ENCODE peak calls at places on chromosome 19, in ten cellular contexts. One of them, this sample, is unnamed.

GRCh38 chr19:29673451-29674371 is 8.4 kb downstream of the PLEKHF1 start:
- DNase-seq in ovary: no peak
- DNase-seq in kidney epithelial cell: no peak
- DNase-seq in nucleus accumbens: no peak
- DNase-seq in stimulated activated naive CD4-positive, alpha-beta T cell: no peak
- DNase-seq in aorta: no peak
- DNase-seq in GDM1: no peak
- DNase-seq in GF-D8: no peak
- DNase-seq in stimulated activated CD8-positive, alpha-beta memory T cell treated with anti-CD3 and anti-CD28 coated beads, Interleukin-4, amount 100 ng/mL, for 4 hours: no peak
- DNase-seq in T follicular helper cell: no peak
- DNase-seq in this sample: no peak

GRCh38 chr19:6744381-6745288 is 5.2 kb downstream of the TRIP10 start:
- DNase-seq in ovary: peak; percentile 93
- DNase-seq in T follicular helper cell: no peak
- DNase-seq in kidney epithelial cell: no peak
- DNase-seq in stimulated activated CD8-positive, alpha-beta memory T cell treated with anti-CD3 and anti-CD28 coated beads, Interleukin-4, amount 100 ng/mL, for 4 hours: no peak
- DNase-seq in aorta: peak; percentile 96
- DNase-seq in nucleus accumbens: no peak
- DNase-seq in GF-D8: no peak
- DNase-seq in GDM1: no peak
- DNase-seq in stimulated activated naive CD4-positive, alpha-beta T cell: no peak
- DNase-seq in this sample: peak; percentile 90

GRCh38 chr19:5484398-5485285 is 29.4 kb downstream of the ZNRF4 start:
- DNase-seq in stimulated activated CD8-positive, alpha-beta memory T cell treated with anti-CD3 and anti-CD28 coated beads, Interleukin-4, amount 100 ng/mL, for 4 hours: no peak
- DNase-seq in aorta: no peak
- DNase-seq in T follicular helper cell: no peak
- DNase-seq in stimulated activated naive CD4-positive, alpha-beta T cell: no peak
- DNase-seq in ovary: no peak
- DNase-seq in nucleus accumbens: no peak
- DNase-seq in GF-D8: no peak
- DNase-seq in GDM1: no peak
- DNase-seq in kidney epithelial cell: no peak
- DNase-seq in this sample: peak; percentile 4

GRCh38 chr19:53844849-53845246 is 20.7 kb upstream of the NLRP12 start:
- DNase-seq in aorta: no peak
- DNase-seq in T follicular helper cell: no peak
- DNase-seq in GF-D8: no peak
- DNase-seq in ovary: no peak
- DNase-seq in kidney epithelial cell: no peak
- DNase-seq in GDM1: no peak
- DNase-seq in stimulated activated naive CD4-positive, alpha-beta T cell: no peak
- DNase-seq in stimulated activated CD8-positive, alpha-beta memory T cell treated with anti-CD3 and anti-CD28 coated beads, Interleukin-4, amount 100 ng/mL, for 4 hours: no peak
- DNase-seq in nucleus accumbens: no peak
- DNase-seq in this sample: no peak

GRCh38 chr19:46726551-46726950 is 9.6 kb upstream of the PRKD2 start:
- DNase-seq in stimulated activated naive CD4-positive, alpha-beta T cell: no peak
- DNase-seq in T follicular helper cell: no peak
- DNase-seq in GDM1: no peak
- DNase-seq in GF-D8: no peak
- DNase-seq in nucleus accumbens: no peak
- DNase-seq in ovary: no peak
- DNase-seq in aorta: no peak
- DNase-seq in stimulated activated CD8-positive, alpha-beta memory T cell treated with anti-CD3 and anti-CD28 coated beads, Interleukin-4, amount 100 ng/mL, for 4 hours: no peak
- DNase-seq in kidney epithelial cell: no peak
- DNase-seq in this sample: no peak

GRCh38 chr19:30704716-30705115 is 332.5 kb downstream of the ZNF536 start:
- DNase-seq in aorta: no peak
- DNase-seq in stimulated activated naive CD4-positive, alpha-beta T cell: no peak
- DNase-seq in T follicular helper cell: no peak
- DNase-seq in kidney epithelial cell: no peak
- DNase-seq in stimulated activated CD8-positive, alpha-beta memory T cell treated with anti-CD3 and anti-CD28 coated beads, Interleukin-4, amount 100 ng/mL, for 4 hours: no peak
- DNase-seq in GDM1: no peak
- DNase-seq in nucleus accumbens: no peak
- DNase-seq in ovary: no peak
- DNase-seq in GF-D8: no peak
- DNase-seq in this sample: no peak

GRCh38 chr19:43408043-43408442 is 6.6 kb upstream of the TEX101 start:
- DNase-seq in kidney epithelial cell: no peak
- DNase-seq in GDM1: no peak
- DNase-seq in GF-D8: no peak
- DNase-seq in nucleus accumbens: no peak
- DNase-seq in stimulated activated naive CD4-positive, alpha-beta T cell: no peak
- DNase-seq in T follicular helper cell: no peak
- DNase-seq in aorta: no peak
- DNase-seq in ovary: no peak
- DNase-seq in stimulated activated CD8-positive, alpha-beta memory T cell treated with anti-CD3 and anti-CD28 coated beads, Interleukin-4, amount 100 ng/mL, for 4 hours: no peak
- DNase-seq in this sample: no peak

GRCh38 chr19:7863971-7864718 is 10.0 kb downstream of the PRR36 start:
- DNase-seq in kidney epithelial cell: no peak
- DNase-seq in stimulated activated naive CD4-positive, alpha-beta T cell: no peak
- DNase-seq in nucleus accumbens: no peak
- DNase-seq in T follicular helper cell: no peak
- DNase-seq in ovary: no peak
- DNase-seq in GDM1: no peak
- DNase-seq in aorta: no peak
- DNase-seq in GF-D8: no peak
- DNase-seq in stimulated activated CD8-positive, alpha-beta memory T cell treated with anti-CD3 and anti-CD28 coated beads, Interleukin-4, amount 100 ng/mL, for 4 hours: no peak
- DNase-seq in this sample: no peak

GRCh38 chr19:17183271-17183757 is 31.8 kb upstream of the USE1 start:
- DNase-seq in T follicular helper cell: no peak
- DNase-seq in aorta: no peak
- DNase-seq in nucleus accumbens: no peak
- DNase-seq in kidney epithelial cell: no peak
- DNase-seq in GDM1: peak; percentile 19
- DNase-seq in GF-D8: peak; percentile 37
- DNase-seq in stimulated activated CD8-positive, alpha-beta memory T cell treated with anti-CD3 and anti-CD28 coated beads, Interleukin-4, amount 100 ng/mL, for 4 hours: no peak
- DNase-seq in stimulated activated naive CD4-positive, alpha-beta T cell: peak; percentile 22
- DNase-seq in ovary: no peak
- DNase-seq in this sample: no peak

GRCh38 chr19:33906578-33907335 is 110.1 kb downstream of the KCTD15 start:
- DNase-seq in GDM1: no peak
- DNase-seq in kidney epithelial cell: no peak
- DNase-seq in stimulated activated CD8-positive, alpha-beta memory T cell treated with anti-CD3 and anti-CD28 coated beads, Interleukin-4, amount 100 ng/mL, for 4 hours: no peak
- DNase-seq in nucleus accumbens: no peak
- DNase-seq in GF-D8: no peak
- DNase-seq in aorta: peak; percentile 72
- DNase-seq in ovary: peak; percentile 17
- DNase-seq in stimulated activated naive CD4-positive, alpha-beta T cell: no peak
- DNase-seq in T follicular helper cell: no peak
- DNase-seq in this sample: peak; percentile 46

GRCh38 chr19:40424637-40425449 is 949 bp downstream of the SERTAD1 start:
- DNase-seq in ovary: no peak
- DNase-seq in GF-D8: no peak
- DNase-seq in stimulated activated CD8-positive, alpha-beta memory T cell treated with anti-CD3 and anti-CD28 coated beads, Interleukin-4, amount 100 ng/mL, for 4 hours: no peak
- DNase-seq in T follicular helper cell: no peak
- DNase-seq in kidney epithelial cell: no peak
- DNase-seq in nucleus accumbens: no peak
- DNase-seq in GDM1: no peak
- DNase-seq in stimulated activated naive CD4-positive, alpha-beta T cell: no peak
- DNase-seq in aorta: no peak
- DNase-seq in this sample: no peak

GRCh38 chr19:41449079-41449864 is 6.3 kb downstream of the ERICH4 start:
- DNase-seq in GDM1: peak; percentile 52
- DNase-seq in kidney epithelial cell: peak; percentile 18
- DNase-seq in GF-D8: no peak
- DNase-seq in aorta: peak; percentile 91
- DNase-seq in nucleus accumbens: peak; percentile 18
- DNase-seq in stimulated activated naive CD4-positive, alpha-beta T cell: peak; percentile 81
- DNase-seq in ovary: peak; percentile 72
- DNase-seq in stimulated activated CD8-positive, alpha-beta memory T cell treated with anti-CD3 and anti-CD28 coated beads, Interleukin-4, amount 100 ng/mL, for 4 hours: peak; percentile 41
- DNase-seq in T follicular helper cell: peak; percentile 56
- DNase-seq in this sample: peak; percentile 83

GRCh38 chr19:43541920-43542650 is 9.1 kb downstream of the ZNF575 start:
- DNase-seq in GDM1: no peak
- DNase-seq in GF-D8: no peak
- DNase-seq in stimulated activated naive CD4-positive, alpha-beta T cell: no peak
- DNase-seq in aorta: no peak
- DNase-seq in nucleus accumbens: no peak
- DNase-seq in stimulated activated CD8-positive, alpha-beta memory T cell treated with anti-CD3 and anti-CD28 coated beads, Interleukin-4, amount 100 ng/mL, for 4 hours: no peak
- DNase-seq in kidney epithelial cell: no peak
- DNase-seq in ovary: no peak
- DNase-seq in T follicular helper cell: no peak
- DNase-seq in this sample: peak; percentile 4

GRCh38 chr19:6720369-6721112 is at the start of gene C3:
- DNase-seq in T follicular helper cell: no peak
- DNase-seq in aorta: no peak
- DNase-seq in ovary: peak; percentile 79
- DNase-seq in nucleus accumbens: no peak
- DNase-seq in stimulated activated naive CD4-positive, alpha-beta T cell: no peak
- DNase-seq in kidney epithelial cell: no peak
- DNase-seq in stimulated activated CD8-positive, alpha-beta memory T cell treated with anti-CD3 and anti-CD28 coated beads, Interleukin-4, amount 100 ng/mL, for 4 hours: no peak
- DNase-seq in GDM1: no peak
- DNase-seq in GF-D8: peak; percentile 11
- DNase-seq in this sample: peak; percentile 68

GRCh38 chr19:11138659-11139526 is 16.7 kb downstream of the SPC24 start:
- DNase-seq in nucleus accumbens: peak; percentile 42
- DNase-seq in T follicular helper cell: no peak
- DNase-seq in stimulated activated naive CD4-positive, alpha-beta T cell: no peak
- DNase-seq in aorta: peak; percentile 91
- DNase-seq in kidney epithelial cell: peak; percentile 53
- DNase-seq in stimulated activated CD8-positive, alpha-beta memory T cell treated with anti-CD3 and anti-CD28 coated beads, Interleukin-4, amount 100 ng/mL, for 4 hours: no peak
- DNase-seq in GDM1: no peak
- DNase-seq in ovary: peak; percentile 84
- DNase-seq in GF-D8: no peak
- DNase-seq in this sample: peak; percentile 89

GRCh38 chr19:43101950-43102349 is 19.4 kb upstream of the PSG2 start:
- DNase-seq in stimulated activated naive CD4-positive, alpha-beta T cell: no peak
- DNase-seq in nucleus accumbens: no peak
- DNase-seq in T follicular helper cell: no peak
- DNase-seq in stimulated activated CD8-positive, alpha-beta memory T cell treated with anti-CD3 and anti-CD28 coated beads, Interleukin-4, amount 100 ng/mL, for 4 hours: no peak
- DNase-seq in ovary: no peak
- DNase-seq in GDM1: no peak
- DNase-seq in GF-D8: no peak
- DNase-seq in kidney epithelial cell: no peak
- DNase-seq in aorta: no peak
- DNase-seq in this sample: no peak

GRCh38 chr19:28466107-28467045 is 746.6 kb downstream of the UQCRFS1 start:
- DNase-seq in stimulated activated CD8-positive, alpha-beta memory T cell treated with anti-CD3 and anti-CD28 coated beads, Interleukin-4, amount 100 ng/mL, for 4 hours: peak; percentile 20
- DNase-seq in GDM1: no peak
- DNase-seq in T follicular helper cell: peak; percentile 25
- DNase-seq in aorta: no peak
- DNase-seq in stimulated activated naive CD4-positive, alpha-beta T cell: peak; percentile 65
- DNase-seq in GF-D8: peak; percentile 20
- DNase-seq in nucleus accumbens: peak; percentile 10
- DNase-seq in kidney epithelial cell: no peak
- DNase-seq in ovary: no peak
- DNase-seq in this sample: peak; percentile 70

GRCh38 chr19:511101-511841 is 4.0 kb downstream of the TPGS1 start:
- DNase-seq in GF-D8: peak; percentile 63
- DNase-seq in T follicular helper cell: peak; percentile 91
- DNase-seq in aorta: peak; percentile 80
- DNase-seq in kidney epithelial cell: no peak
- DNase-seq in ovary: no peak
- DNase-seq in stimulated activated naive CD4-positive, alpha-beta T cell: peak; percentile 95
- DNase-seq in nucleus accumbens: no peak
- DNase-seq in stimulated activated CD8-positive, alpha-beta memory T cell treated with anti-CD3 and anti-CD28 coated beads, Interleukin-4, amount 100 ng/mL, for 4 hours: peak; percentile 67
- DNase-seq in GDM1: peak; percentile 72
- DNase-seq in this sample: peak; percentile 60

GRCh38 chr19:49689133-49690072 is at the start of gene ADM5:
- DNase-seq in stimulated activated naive CD4-positive, alpha-beta T cell: no peak
- DNase-seq in stimulated activated CD8-positive, alpha-beta memory T cell treated with anti-CD3 and anti-CD28 coated beads, Interleukin-4, amount 100 ng/mL, for 4 hours: no peak
- DNase-seq in T follicular helper cell: no peak
- DNase-seq in kidney epithelial cell: no peak
- DNase-seq in aorta: peak; percentile 82
- DNase-seq in GDM1: no peak
- DNase-seq in ovary: no peak
- DNase-seq in nucleus accumbens: peak; percentile 11
- DNase-seq in GF-D8: no peak
- DNase-seq in this sample: peak; percentile 69

GRCh38 chr19:53879145-53880037 is 2.6 kb upstream of the PRKCG start:
- DNase-seq in nucleus accumbens: peak; percentile 78
- DNase-seq in GF-D8: peak; percentile 37
- DNase-seq in stimulated activated naive CD4-positive, alpha-beta T cell: peak; percentile 79
- DNase-seq in stimulated activated CD8-positive, alpha-beta memory T cell treated with anti-CD3 and anti-CD28 coated beads, Interleukin-4, amount 100 ng/mL, for 4 hours: peak; percentile 68
- DNase-seq in T follicular helper cell: peak; percentile 56
- DNase-seq in aorta: peak; percentile 98
- DNase-seq in kidney epithelial cell: peak; percentile 58
- DNase-seq in GDM1: peak; percentile 73
- DNase-seq in ovary: peak; percentile 92
- DNase-seq in this sample: peak; percentile 96

GRCh38 chr19:11535792-11536595 is 2.7 kb upstream of the CNN1 start:
- DNase-seq in ovary: peak; percentile 91
- DNase-seq in nucleus accumbens: peak; percentile 48
- DNase-seq in stimulated activated CD8-positive, alpha-beta memory T cell treated with anti-CD3 and anti-CD28 coated beads, Interleukin-4, amount 100 ng/mL, for 4 hours: peak; percentile 61
- DNase-seq in T follicular helper cell: peak; percentile 69
- DNase-seq in GF-D8: no peak
- DNase-seq in stimulated activated naive CD4-positive, alpha-beta T cell: peak; percentile 70
- DNase-seq in GDM1: peak; percentile 76
- DNase-seq in aorta: peak; percentile 97
- DNase-seq in kidney epithelial cell: no peak
- DNase-seq in this sample: peak; percentile 94

GRCh38 chr19:31338069-31338767 is 11.0 kb downstream of the TSHZ3 start:
- DNase-seq in nucleus accumbens: no peak
- DNase-seq in kidney epithelial cell: no peak
- DNase-seq in stimulated activated CD8-positive, alpha-beta memory T cell treated with anti-CD3 and anti-CD28 coated beads, Interleukin-4, amount 100 ng/mL, for 4 hours: no peak
- DNase-seq in GDM1: no peak
- DNase-seq in GF-D8: no peak
- DNase-seq in aorta: no peak
- DNase-seq in T follicular helper cell: no peak
- DNase-seq in stimulated activated naive CD4-positive, alpha-beta T cell: peak; percentile 24
- DNase-seq in ovary: peak; percentile 80
- DNase-seq in this sample: peak; percentile 67

GRCh38 chr19:44951179-44952159 is 3.7 kb upstream of the CLPTM1 start:
- DNase-seq in ovary: peak; percentile 62
- DNase-seq in stimulated activated naive CD4-positive, alpha-beta T cell: peak; percentile 84
- DNase-seq in kidney epithelial cell: peak; percentile 43
- DNase-seq in aorta: no peak
- DNase-seq in T follicular helper cell: peak; percentile 52
- DNase-seq in stimulated activated CD8-positive, alpha-beta memory T cell treated with anti-CD3 and anti-CD28 coated beads, Interleukin-4, amount 100 ng/mL, for 4 hours: peak; percentile 21
- DNase-seq in GDM1: peak; percentile 46
- DNase-seq in nucleus accumbens: peak; percentile 25
- DNase-seq in GF-D8: no peak
- DNase-seq in this sample: no peak

GRCh38 chr19:662207-662961 is 630 bp downstream of the RNF126 start:
- DNase-seq in T follicular helper cell: peak; percentile 64
- DNase-seq in GDM1: peak; percentile 25
- DNase-seq in stimulated activated naive CD4-positive, alpha-beta T cell: peak; percentile 69
- DNase-seq in GF-D8: no peak
- DNase-seq in ovary: no peak
- DNase-seq in aorta: no peak
- DNase-seq in nucleus accumbens: no peak
- DNase-seq in kidney epithelial cell: no peak
- DNase-seq in stimulated activated CD8-positive, alpha-beta memory T cell treated with anti-CD3 and anti-CD28 coated beads, Interleukin-4, amount 100 ng/mL, for 4 hours: peak; percentile 57
- DNase-seq in this sample: no peak

GRCh38 chr19:31902821-31903220 is 442.6 kb upstream of the ZNF507 start:
- DNase-seq in ovary: no peak
- DNase-seq in T follicular helper cell: no peak
- DNase-seq in kidney epithelial cell: no peak
- DNase-seq in aorta: no peak
- DNase-seq in stimulated activated CD8-positive, alpha-beta memory T cell treated with anti-CD3 and anti-CD28 coated beads, Interleukin-4, amount 100 ng/mL, for 4 hours: no peak
- DNase-seq in GF-D8: no peak
- DNase-seq in stimulated activated naive CD4-positive, alpha-beta T cell: no peak
- DNase-seq in GDM1: no peak
- DNase-seq in nucleus accumbens: no peak
- DNase-seq in this sample: no peak

GRCh38 chr19:45676851-45677263 is 8.8 kb downstream of the GIPR start:
- DNase-seq in aorta: no peak
- DNase-seq in stimulated activated naive CD4-positive, alpha-beta T cell: peak; percentile 77
- DNase-seq in T follicular helper cell: peak; percentile 30
- DNase-seq in ovary: no peak
- DNase-seq in stimulated activated CD8-positive, alpha-beta memory T cell treated with anti-CD3 and anti-CD28 coated beads, Interleukin-4, amount 100 ng/mL, for 4 hours: peak; percentile 66
- DNase-seq in kidney epithelial cell: no peak
- DNase-seq in GF-D8: no peak
- DNase-seq in GDM1: no peak
- DNase-seq in nucleus accumbens: no peak
- DNase-seq in this sample: no peak

GRCh38 chr19:38252935-38253691 is 3.1 kb downstream of the PPP1R14A start:
- DNase-seq in T follicular helper cell: no peak
- DNase-seq in stimulated activated CD8-positive, alpha-beta memory T cell treated with anti-CD3 and anti-CD28 coated beads, Interleukin-4, amount 100 ng/mL, for 4 hours: no peak
- DNase-seq in kidney epithelial cell: no peak
- DNase-seq in nucleus accumbens: peak; percentile 57
- DNase-seq in stimulated activated naive CD4-positive, alpha-beta T cell: no peak
- DNase-seq in GF-D8: no peak
- DNase-seq in GDM1: no peak
- DNase-seq in aorta: peak; percentile 92
- DNase-seq in ovary: peak; percentile 60
- DNase-seq in this sample: peak; percentile 48

GRCh38 chr19:35090795-35091214 is 24.8 kb upstream of the FXYD3 start:
- DNase-seq in aorta: no peak
- DNase-seq in T follicular helper cell: no peak
- DNase-seq in ovary: no peak
- DNase-seq in GF-D8: no peak
- DNase-seq in nucleus accumbens: no peak
- DNase-seq in stimulated activated CD8-positive, alpha-beta memory T cell treated with anti-CD3 and anti-CD28 coated beads, Interleukin-4, amount 100 ng/mL, for 4 hours: no peak
- DNase-seq in stimulated activated naive CD4-positive, alpha-beta T cell: no peak
- DNase-seq in kidney epithelial cell: no peak
- DNase-seq in GDM1: no peak
- DNase-seq in this sample: no peak